ENCODE peak calls at places on chromosomes 11 and 22, in five cellular contexts. J is astrocyte, F is head of caudate nucleus, R is GM12891, C is WERI-Rb-1. L is an unnamed sample.

GRCh38 chr11:26331911-26332571 is at the start of gene ANO3:
- DNase-seq in J (peak), F (peak), R (peak), C (peak), L (peak)

GRCh38 chr22:25235547-25236290 is 16.3 kb downstream of the CRYBB2 start:
- DNase-seq in J (peak), F (peak), R (peak), C (peak), L (peak)

GRCh38 chr22:35219012-35219411 is 38.3 kb upstream of the HMGXB4 start:
- DNase-seq in J (peak), F (no peak), R (no peak), C (no peak), L (no peak)

GRCh38 chr22:46812786-46813185 is 50.3 kb downstream of the TBC1D22A start:
- DNase-seq in J (no peak), F (no peak), R (no peak), C (no peak), L (no peak)

GRCh38 chr22:45286854-45287551 is 2.3 kb downstream of the UPK3A start:
- DNase-seq in J (no peak), F (no peak), R (no peak), C (no peak), L (no peak)

GRCh38 chr22:36753120-36753802 is 22.7 kb downstream of the IFT27 start:
- DNase-seq in J (no peak), F (no peak), R (no peak), C (no peak), L (no peak)

GRCh38 chr11:67271548-67272284 is 5.4 kb downstream of the GRK2 start:
- DNase-seq in J (no peak), F (no peak), R (no peak), C (no peak), L (no peak)

GRCh38 chr11:8681837-8682218 is 637 bp downstream of the TRIM66 start:
- DNase-seq in J (no peak), F (no peak), R (no peak), C (no peak), L (no peak)

GRCh38 chr22:40258463-40259046 is 80.8 kb downstream of the TNRC6B start:
- DNase-seq in J (peak), F (no peak), R (no peak), C (no peak), L (no peak)